ENCODE peak calls at places on chromosomes 13 and 19, in six cellular contexts. One of them, this sample, is unnamed.

GRCh38 chr19:5877869-5878268 is 7.5 kb upstream of the FUT5 start:
- DNase-seq in lung: no peak
- DNase-seq in AG09319: no peak
- DNase-seq in AG08395: no peak
- DNase-seq in WTC11: no peak
- DNase-seq in astrocyte of the cerebellum: no peak
- DNase-seq in this sample: no peak

GRCh38 chr19:50478901-50479715 is 2.5 kb upstream of the GARIN5A start:
- DNase-seq in AG08395: peak
- DNase-seq in WTC11: peak
- DNase-seq in lung: no peak
- DNase-seq in astrocyte of the cerebellum: no peak
- DNase-seq in AG09319: peak
- DNase-seq in this sample: no peak

GRCh38 chr13:29594710-29595379 is 643 bp downstream of the SLC7A1 start:
- DNase-seq in WTC11: no peak
- DNase-seq in AG09319: no peak
- DNase-seq in astrocyte of the cerebellum: no peak
- DNase-seq in lung: peak
- DNase-seq in AG08395: peak
- DNase-seq in this sample: peak

GRCh38 chr19:47247308-47247990 is 8.9 kb upstream of the CCDC9 start:
- DNase-seq in WTC11: peak
- DNase-seq in AG09319: no peak
- DNase-seq in astrocyte of the cerebellum: peak
- DNase-seq in AG08395: peak
- DNase-seq in lung: peak
- DNase-seq in this sample: peak

GRCh38 chr19:3969435-3970312 is 1.2 kb downstream of the DAPK3 start:
- DNase-seq in lung: no peak
- DNase-seq in WTC11: peak
- DNase-seq in AG09319: no peak
- DNase-seq in astrocyte of the cerebellum: peak
- DNase-seq in AG08395: peak
- DNase-seq in this sample: no peak

GRCh38 chr19:58330458-58330857 is 3.7 kb downstream of the ZSCAN22 start:
- DNase-seq in lung: no peak
- DNase-seq in astrocyte of the cerebellum: no peak
- DNase-seq in WTC11: no peak
- DNase-seq in AG09319: no peak
- DNase-seq in AG08395: peak
- DNase-seq in this sample: no peak

GRCh38 chr13:85363504-85363903 is 435.7 kb downstream of the SLITRK6 start:
- DNase-seq in AG09319: no peak
- DNase-seq in astrocyte of the cerebellum: no peak
- DNase-seq in AG08395: no peak
- DNase-seq in WTC11: no peak
- DNase-seq in lung: no peak
- DNase-seq in this sample: no peak

GRCh38 chr13:36428083-36428482 is 4.2 kb upstream of the CCNA1 start:
- DNase-seq in WTC11: no peak
- DNase-seq in lung: no peak
- DNase-seq in AG09319: no peak
- DNase-seq in AG08395: no peak
- DNase-seq in astrocyte of the cerebellum: no peak
- DNase-seq in this sample: no peak

This sample was measured in CD4-positive, alpha-beta memory T cell.